ENCODE peak calls at places on chromosome 13, in ten cellular contexts. G, M, N, H, Q, W, J, D, T and C are unnamed samples.

GRCh38 chr13:81639984-81640582 is 1299.2 kb upstream of the SPRY2 start:
- DNase-seq in W (peak), N (peak), T (no peak), M (no peak), G (no peak), H (no peak), Q (no peak), D (peak), J (no peak), C (no peak)

GRCh38 chr13:92158335-92158734 is 759.9 kb downstream of the GPC5 start:
- DNase-seq in H (no peak), N (no peak), J (no peak), M (no peak), Q (no peak), W (peak), T (no peak), G (no peak), D (no peak), C (no peak)

GRCh38 chr13:20652946-20653345 is 50.6 kb upstream of the IL17D start:
- DNase-seq in T (no peak), H (no peak), M (no peak), Q (no peak), G (no peak), J (no peak), N (no peak), D (no peak), W (no peak), C (no peak)

GRCh38 chr13:98476538-98476966 is 100.4 kb downstream of the STK24 start:
- DNase-seq in G (peak), J (peak), T (peak), N (no peak), H (no peak), D (no peak), Q (no peak), W (peak), M (peak), C (no peak)

GRCh38 chr13:65943711-65944110 is 1286.4 kb downstream of the PCDH9 start:
- DNase-seq in H (no peak), Q (no peak), D (no peak), M (no peak), G (no peak), T (no peak), N (no peak), W (no peak), J (no peak), C (no peak)

GRCh38 chr13:28239374-28239773 is 101.0 kb downstream of the PAN3 start:
- DNase-seq in Q (no peak), T (no peak), D (no peak), M (no peak), J (no peak), W (peak), N (no peak), H (no peak), G (no peak), C (no peak)

GRCh38 chr13:111845621-111846351 is 221.2 kb upstream of the SOX1 start:
- DNase-seq in T (no peak), M (no peak), D (no peak), N (no peak), H (peak), G (no peak), W (no peak), J (no peak), Q (no peak), C (peak)

GRCh38 chr13:93233997-93234416 is 7.4 kb downstream of the GPC6 start:
- DNase-seq in N (peak), T (no peak), H (no peak), M (no peak), D (no peak), Q (no peak), W (no peak), J (no peak), G (no peak), C (no peak)

GRCh38 chr13:21012841-21013681 is 48.3 kb downstream of the LATS2 start:
- DNase-seq in M (no peak), G (no peak), D (no peak), T (no peak), J (no peak), Q (no peak), H (peak), N (no peak), W (peak), C (no peak)

GRCh38 chr13:110268576-110269185 is 38.3 kb downstream of the COL4A1 start:
- DNase-seq in D (no peak), M (no peak), G (no peak), W (no peak), T (no peak), N (no peak), Q (no peak), J (no peak), H (no peak), C (no peak)

GRCh38 chr13:24459234-24459633 is 53.3 kb downstream of the PARP4 start:
- DNase-seq in M (no peak), W (peak), H (no peak), D (no peak), G (no peak), N (no peak), T (no peak), J (peak), Q (no peak), C (no peak)

GRCh38 chr13:24230428-24231072 is 70.0 kb downstream of the SPATA13 start:
- DNase-seq in N (no peak), D (no peak), J (no peak), T (no peak), M (no peak), Q (no peak), H (no peak), G (no peak), W (no peak), C (no peak)

GRCh38 chr13:101751488-101751887 is 299.0 kb downstream of the ITGBL1 start:
- DNase-seq in T (no peak), W (peak), M (no peak), N (peak), Q (no peak), J (no peak), H (no peak), G (no peak), D (no peak), C (no peak)

GRCh38 chr13:24224232-24224680 is 63.7 kb downstream of the SPATA13 start:
- DNase-seq in T (no peak), M (no peak), Q (no peak), G (no peak), N (no peak), J (no peak), D (no peak), W (no peak), H (no peak), C (no peak)

GRCh38 chr13:113951246-113951999 is 22.5 kb downstream of the C13orf46 start:
- DNase-seq in J (peak), D (peak), N (peak), M (peak), G (peak), Q (peak), W (peak), H (peak), T (peak), C (no peak)

GRCh38 chr13:36431204-36432105 is 840 bp upstream of the CCNA1 start:
- DNase-seq in G (peak), D (no peak), H (peak), J (no peak), N (no peak), W (no peak), Q (peak), T (peak), M (no peak), C (no peak)

GRCh38 chr13:32852568-32852967 is 163.7 kb upstream of the KL start:
- DNase-seq in M (no peak), G (no peak), W (peak), Q (no peak), T (no peak), J (no peak), D (no peak), N (no peak), H (no peak), C (no peak)

GRCh38 chr13:109844396-109844795 is 58.0 kb upstream of the IRS2 start:
- DNase-seq in M (no peak), W (peak), Q (no peak), J (no peak), T (no peak), D (no peak), G (no peak), H (no peak), N (no peak), C (no peak)

GRCh38 chr13:111280666-111281577 is 39.5 kb upstream of the TEX29 start:
- DNase-seq in J (no peak), H (no peak), D (no peak), T (no peak), G (no peak), W (no peak), Q (no peak), M (no peak), N (no peak), C (no peak)

GRCh38 chr13:67366533-67366932 is 136.4 kb upstream of the PCDH9 start:
- DNase-seq in T (no peak), G (no peak), D (no peak), Q (no peak), H (no peak), J (no peak), W (peak), M (no peak), N (peak), C (no peak)